ENCODE peak calls at places on chromosomes 12 and 14, in eight cellular contexts. E, Y, P, H, K, A, Z and V are unnamed samples.

GRCh38 chr14:104348741-104349140 is 210.4 kb downstream of the KIF26A start:
- DNase-seq in E (no peak), Y (no peak), P (no peak), H (no peak), K (no peak), A (no peak), Z (no peak), V (no peak)

GRCh38 chr12:54868690-54869089 is 14.4 kb downstream of the MUCL1 start:
- DNase-seq in E (no peak), Y (no peak), P (no peak), H (no peak), K (no peak), A (no peak), Z (no peak), V (no peak)

GRCh38 chr12:116918464-116918863 is 7.7 kb downstream of the FBXW8 start:
- DNase-seq in E (no peak), Y (no peak), P (no peak), H (no peak), K (no peak), A (no peak), Z (no peak), V (no peak)

GRCh38 chr12:57138526-57139272 is 8.7 kb downstream of the LRP1-AS start:
- DNase-seq in E (no peak), Y (no peak), P (peak), H (no peak), K (no peak), A (peak), Z (no peak), V (peak)

GRCh38 chr14:69044965-69045555 is 66.0 kb upstream of the ACTN1 start:
- DNase-seq in E (no peak), Y (no peak), P (peak), H (peak), K (no peak), A (no peak), Z (no peak), V (peak)

GRCh38 chr12:124797321-124797720 is 66.3 kb downstream of the SCARB1 start:
- DNase-seq in E (no peak), Y (no peak), P (no peak), H (no peak), K (no peak), A (no peak), Z (no peak), V (no peak)

GRCh38 chr12:38689704-38690103 is 215.7 kb downstream of the CPNE8 start:
- DNase-seq in E (no peak), Y (no peak), P (peak), H (no peak), K (no peak), A (no peak), Z (no peak), V (peak)

GRCh38 chr14:67547224-67547780 is 14.2 kb downstream of the PLEKHH1 start:
- DNase-seq in E (no peak), Y (no peak), P (no peak), H (peak), K (no peak), A (no peak), Z (no peak), V (no peak)

GRCh38 chr12:3303410-3304136 is 187.4 kb upstream of the PRMT8 start:
- DNase-seq in E (no peak), Y (peak), P (no peak), H (peak), K (no peak), A (no peak), Z (no peak), V (no peak)

GRCh38 chr14:61510736-61511557 is 184.4 kb upstream of the HIF1A start:
- DNase-seq in E (peak), Y (no peak), P (no peak), H (peak), K (no peak), A (peak), Z (no peak), V (no peak)

GRCh38 chr12:10304161-10304574 is 3.5 kb upstream of the KLRD1 start:
- DNase-seq in E (peak), Y (peak), P (peak), H (no peak), K (no peak), A (no peak), Z (no peak), V (peak)

GRCh38 chr12:124588689-124589318 is 21.4 kb upstream of the NCOR2 start:
- DNase-seq in E (peak), Y (peak), P (peak), H (no peak), K (no peak), A (no peak), Z (no peak), V (peak)

GRCh38 chr14:22096511-22096890 is 422.9 kb upstream of the OR4E1 start:
- DNase-seq in E (no peak), Y (no peak), P (no peak), H (no peak), K (no peak), A (no peak), Z (no peak), V (no peak)